ENCODE peak calls at places on chromosomes 12 and 14, in nine cellular contexts. F, B, P, W, O, M, T, D and E are unnamed samples.

GRCh38 chr12:110590806-110591326 is 7.7 kb upstream of the PPTC7 start:
- DNase-seq in B (no peak), M (peak), P (no peak), O (no peak), W (no peak), F (no peak), T (peak), D (no peak), E (no peak)

GRCh38 chr14:96069421-96069820 is 30.3 kb downstream of the C14orf132 start:
- DNase-seq in O (no peak), T (no peak), F (no peak), W (no peak), D (no peak), B (no peak), M (no peak), P (no peak), E (no peak)

GRCh38 chr12:82329508-82329907 is 28.7 kb downstream of the CCDC59 start:
- DNase-seq in P (no peak), D (no peak), W (no peak), B (no peak), M (no peak), T (no peak), F (no peak), O (no peak), E (no peak)

GRCh38 chr14:53430870-53431269 is 277.7 kb upstream of the DDHD1 start:
- DNase-seq in P (no peak), B (no peak), T (no peak), D (no peak), M (no peak), O (no peak), F (no peak), W (no peak), E (no peak)

GRCh38 chr12:93979189-93979588 is 169.2 kb upstream of the PLXNC1 start:
- DNase-seq in B (no peak), D (no peak), W (peak), P (no peak), O (no peak), M (peak), F (no peak), T (peak), E (no peak)

GRCh38 chr12:109147954-109148353 is 31.6 kb downstream of the ACACB start:
- DNase-seq in M (no peak), F (no peak), B (peak), W (no peak), T (peak), D (no peak), P (no peak), O (no peak), E (no peak)

GRCh38 chr12:124993568-124994434 is at the start of gene BRI3BP:
- DNase-seq in F (peak), B (no peak), W (peak), O (no peak), D (peak), M (peak), P (peak), T (no peak), E (no peak)

GRCh38 chr12:5889381-5890047 is 55.5 kb downstream of the ANO2 start:
- DNase-seq in F (no peak), O (no peak), P (peak), M (no peak), B (peak), T (no peak), D (no peak), W (no peak), E (no peak)

GRCh38 chr14:72416892-72417291 is 477.0 kb downstream of the DPF3 start:
- DNase-seq in D (no peak), P (no peak), T (no peak), W (no peak), M (no peak), O (no peak), F (no peak), B (peak), E (no peak)

GRCh38 chr12:12975322-12976077 is 23.5 kb upstream of the GPRC5D start:
- DNase-seq in T (no peak), O (no peak), B (no peak), F (peak), P (peak), W (peak), D (no peak), M (peak), E (no peak)

GRCh38 chr12:21839776-21840175 is 65.3 kb upstream of the KCNJ8 start:
- DNase-seq in O (no peak), D (no peak), M (no peak), T (no peak), W (no peak), B (no peak), P (no peak), F (no peak), E (no peak)

GRCh38 chr12:48717252-48717695 is 767 bp upstream of the CCNT1 start:
- DNase-seq in D (no peak), W (no peak), P (no peak), M (peak), T (no peak), B (peak), O (no peak), F (no peak), E (no peak)

GRCh38 chr12:21500786-21501257 is 613 bp downstream of the RECQL start:
- DNase-seq in M (no peak), W (no peak), T (no peak), O (no peak), B (no peak), P (no peak), D (no peak), F (no peak), E (no peak)

GRCh38 chr14:69992564-69992963 is 113.3 kb downstream of the SMOC1 start:
- DNase-seq in M (no peak), D (no peak), T (no peak), B (peak), P (no peak), W (no peak), O (no peak), F (no peak), E (no peak)

GRCh38 chr12:79374543-79374942 is 316.2 kb downstream of the PAWR start:
- DNase-seq in W (peak), T (no peak), O (no peak), D (no peak), B (no peak), M (no peak), F (no peak), P (no peak), E (no peak)

GRCh38 chr14:60665178-60665555 is 15.9 kb upstream of the SIX1 start:
- DNase-seq in W (no peak), B (no peak), O (no peak), D (no peak), T (no peak), M (no peak), P (no peak), F (no peak), E (no peak)

GRCh38 chr14:60668431-60669112 is 19.3 kb upstream of the SIX1 start:
- DNase-seq in F (no peak), O (no peak), B (no peak), D (no peak), M (no peak), P (no peak), W (no peak), T (no peak), E (no peak)

GRCh38 chr14:60670994-60671393 is 21.7 kb upstream of the SIX1 start:
- DNase-seq in T (no peak), D (no peak), B (no peak), M (no peak), W (no peak), F (no peak), P (no peak), O (no peak), E (no peak)
- TF ChIP-seq CTCF in T (no peak), D (no peak), B (no peak), M (no peak), W (no peak), F (no peak), P (no peak), O (no peak), E (no peak)

DNA sequence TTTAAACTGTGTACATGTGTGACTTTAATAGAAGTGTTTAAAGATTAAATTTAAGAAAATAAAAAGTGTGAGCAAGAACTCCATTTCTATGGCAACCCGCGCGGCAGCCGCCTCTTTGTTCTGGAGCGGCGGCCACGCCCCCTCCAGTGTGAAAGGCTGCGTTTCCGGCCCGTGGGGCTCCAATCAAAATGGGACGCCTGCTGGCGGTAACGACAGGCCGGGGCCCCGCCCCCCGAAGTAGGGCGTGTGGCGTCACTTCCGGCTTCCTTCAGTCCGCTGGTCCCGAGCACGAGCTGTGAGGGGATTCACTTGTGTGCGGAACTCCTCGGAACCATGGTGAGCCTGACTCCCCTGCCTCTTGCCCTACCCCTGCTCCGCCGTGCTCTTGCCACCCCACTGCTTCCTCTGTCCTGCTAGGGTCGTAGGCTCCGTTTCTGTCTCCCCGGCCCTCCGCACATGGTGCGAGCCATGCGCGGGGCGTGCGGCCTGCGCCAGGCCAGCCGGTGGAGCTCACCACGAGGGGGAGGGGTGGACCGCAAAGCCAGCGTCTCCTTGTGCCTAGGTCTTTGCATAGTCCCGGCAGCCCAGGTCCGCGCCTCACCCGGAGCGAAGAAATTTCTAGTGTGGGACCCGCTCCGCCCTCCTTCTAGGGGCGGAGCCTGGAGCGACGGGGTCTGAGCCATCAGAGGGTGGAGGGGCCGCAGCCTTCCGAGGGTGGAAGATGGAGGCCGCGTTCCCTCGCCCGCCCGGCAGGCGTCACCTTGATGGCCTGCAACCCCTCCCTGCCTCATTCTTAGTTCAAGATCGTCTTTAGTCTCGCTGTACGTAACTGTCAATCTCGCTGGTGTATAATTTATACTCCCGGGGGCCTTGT is at the start of gene CCT2:
- DNase-seq in P (peak), M (peak), B (peak), W (peak), O (peak), F (peak), D (peak), T (peak), E (peak)
- TF ChIP-seq CTCF in P (peak), M (no peak), B (no peak), W (peak), O (no peak), F (no peak), D (peak), T (peak), E (no peak)

GRCh38 chr12:75548879-75549278 is 37.5 kb upstream of the KRR1 start:
- DNase-seq in D (no peak), T (no peak), O (no peak), W (peak), M (no peak), P (no peak), B (no peak), F (no peak), E (no peak)
- TF ChIP-seq CTCF in D (no peak), T (no peak), O (no peak), W (no peak), M (no peak), P (no peak), B (no peak), F (no peak), E (no peak)

DNA sequence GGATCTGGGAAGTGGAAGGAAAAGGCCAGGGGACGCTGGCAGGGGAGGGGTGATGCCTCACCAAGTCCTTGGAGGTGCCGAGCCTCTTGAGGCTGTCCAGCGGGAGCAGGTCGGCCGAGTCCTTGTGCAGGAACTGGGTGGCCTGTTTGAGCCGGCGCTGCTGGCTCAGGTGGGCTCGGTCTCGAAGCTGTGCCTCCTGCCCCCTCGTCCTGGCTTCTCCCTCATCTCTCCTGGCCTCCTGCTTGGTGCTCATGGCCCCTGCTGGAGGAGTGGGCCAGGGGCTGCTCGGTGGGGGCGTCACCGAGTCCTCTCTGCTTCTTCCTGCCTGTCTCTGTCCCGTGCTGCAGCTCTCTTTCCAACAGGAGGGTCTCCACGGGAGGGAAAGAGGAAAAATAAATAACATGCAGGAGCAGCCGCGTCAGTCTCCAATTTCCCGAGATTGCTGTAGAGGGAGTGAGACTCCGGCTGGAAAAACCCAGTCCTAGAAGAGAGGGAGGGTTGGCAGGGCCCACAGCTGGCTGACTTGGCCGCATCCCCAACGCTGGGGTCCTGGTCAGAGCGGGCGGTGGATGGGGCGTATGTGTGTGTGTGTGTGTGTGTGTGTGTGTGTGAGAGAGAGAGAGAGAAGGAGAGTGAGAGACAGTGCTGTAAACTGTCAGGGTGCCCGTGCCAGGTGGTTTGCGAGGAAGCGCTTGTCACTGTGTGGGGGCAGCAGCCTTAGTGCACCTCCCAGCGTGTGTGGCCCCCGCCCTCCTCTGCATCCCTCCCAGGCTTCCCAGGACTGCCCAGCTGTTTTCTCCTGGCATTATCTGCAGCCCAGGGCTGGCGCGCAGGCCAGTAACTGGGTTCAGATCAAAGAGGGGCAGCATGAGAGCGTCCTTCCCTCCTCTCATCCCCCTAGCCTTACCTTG is at the start of gene NRIP2:
- DNase-seq in P (no peak), B (no peak), D (no peak), T (no peak), W (no peak), M (no peak), F (peak), O (no peak), E (no peak)
- TF ChIP-seq CTCF in P (no peak), B (no peak), D (no peak), T (peak), W (no peak), M (no peak), F (no peak), O (no peak), E (no peak)

GRCh38 chr12:91215940-91216454 is 33.4 kb upstream of the DCN start:
- DNase-seq in D (no peak), F (no peak), P (no peak), T (peak), O (no peak), W (no peak), M (no peak), B (no peak), E (no peak)

GRCh38 chr12:91216871-91217270 is 34.3 kb upstream of the DCN start:
- DNase-seq in O (no peak), B (no peak), M (no peak), P (no peak), W (peak), F (no peak), D (no peak), T (no peak), E (no peak)

GRCh38 chr12:91210577-91210976 is 28.0 kb upstream of the DCN start:
- DNase-seq in O (no peak), B (no peak), W (no peak), F (no peak), M (no peak), D (no peak), T (no peak), P (no peak), E (no peak)

GRCh38 chr12:91210144-91210543 is 27.5 kb upstream of the DCN start:
- DNase-seq in F (no peak), T (no peak), M (no peak), D (no peak), B (no peak), P (no peak), W (no peak), O (no peak), E (no peak)

DNA sequence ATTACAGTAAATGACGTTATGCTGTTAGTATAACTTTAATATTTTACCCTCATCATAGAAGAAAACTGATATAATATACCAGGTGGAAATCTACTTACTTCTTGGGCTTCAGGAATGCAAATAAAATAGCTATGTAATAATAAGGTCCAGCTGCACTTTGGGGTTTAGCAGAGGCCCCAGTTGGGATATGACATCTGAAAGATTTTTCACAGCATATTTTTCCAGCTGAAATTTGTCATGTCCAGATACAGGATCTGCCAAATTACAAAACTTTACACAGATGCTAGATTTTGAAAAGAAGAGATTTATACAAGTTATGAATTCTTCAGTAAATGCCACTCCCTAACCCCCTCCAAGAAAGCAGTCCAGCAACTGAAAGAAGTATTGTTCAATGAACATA is 29.3 kb upstream of the DCN start:
- DNase-seq in D (no peak), P (no peak), B (no peak), F (no peak), T (no peak), O (no peak), W (no peak), M (no peak), E (no peak)
- TF ChIP-seq CTCF in D (no peak), P (no peak), B (no peak), F (no peak), T (no peak), O (no peak), W (no peak), M (no peak), E (no peak)

DNA sequence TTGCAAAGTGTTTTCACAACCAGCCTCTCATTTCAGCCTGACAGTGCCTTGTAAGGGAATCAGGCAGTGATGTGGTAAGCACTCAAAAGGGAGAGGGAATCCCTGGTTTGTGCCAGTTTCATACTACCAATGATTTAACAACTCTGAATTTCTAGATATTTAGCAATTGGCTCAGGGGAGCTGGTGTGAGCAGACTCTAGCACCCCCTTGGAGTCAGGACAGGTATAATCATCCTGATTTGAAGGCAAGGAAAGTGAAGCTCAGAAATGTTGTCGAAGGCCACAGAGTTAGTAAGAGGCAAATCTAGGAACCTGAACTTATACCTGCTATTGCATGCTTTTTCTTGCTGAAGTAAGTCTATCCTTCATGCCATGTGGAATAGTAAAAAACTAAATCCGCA is 63.1 kb upstream of the DACT1 start:
- DNase-seq in P (no peak), D (no peak), M (no peak), T (no peak), B (no peak), W (peak), O (no peak), F (no peak), E (no peak)
- TF ChIP-seq CTCF in P (peak), D (no peak), M (no peak), T (peak), B (no peak), W (peak), O (no peak), F (no peak), E (peak)

DNA sequence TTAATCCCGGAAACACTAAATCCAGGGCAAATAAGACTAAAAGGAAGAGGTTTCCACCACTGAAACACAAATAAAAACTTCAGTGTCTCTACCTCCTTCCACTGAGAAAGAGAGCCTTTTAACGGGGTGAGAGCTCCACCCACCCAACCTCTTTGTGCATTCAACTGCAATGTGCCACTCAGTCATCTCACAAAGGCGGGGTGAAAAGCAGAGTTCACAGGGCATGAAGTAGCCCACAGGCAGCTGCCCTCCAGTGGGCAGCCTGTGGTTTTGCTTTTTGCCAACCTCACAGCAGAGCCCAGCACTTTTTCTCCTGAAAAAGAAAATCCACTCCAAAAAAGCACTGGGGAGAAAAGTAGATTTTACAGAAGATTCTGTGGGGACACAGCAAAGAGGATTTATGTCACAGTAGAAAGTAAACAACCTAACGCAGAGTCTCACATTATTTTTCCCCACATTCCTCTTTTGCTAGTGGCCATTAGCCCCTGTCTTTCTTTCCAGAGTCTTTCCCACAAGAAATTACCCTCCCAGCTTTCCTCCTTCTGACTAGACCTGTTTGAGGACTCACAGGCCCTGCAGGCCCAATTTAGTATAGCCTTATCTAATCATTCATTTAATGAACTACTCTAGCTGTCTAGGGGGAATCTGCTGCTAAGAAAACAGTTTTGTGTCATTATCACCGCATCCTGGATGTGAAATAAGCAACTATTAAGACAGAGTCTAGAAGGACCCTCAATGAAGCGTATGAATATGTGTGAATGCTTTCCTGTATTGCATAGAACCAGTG is 753.8 kb upstream of the FOXG1 start:
- DNase-seq in P (peak), O (no peak), F (peak), M (no peak), T (no peak), W (no peak), D (no peak), B (no peak), E (no peak)
- TF ChIP-seq CTCF in P (peak), O (no peak), F (no peak), M (no peak), T (no peak), W (no peak), D (no peak), B (no peak), E (no peak)

GRCh38 chr12:78002878-78003277 is 172.2 kb downstream of the NAV3 start:
- DNase-seq in W (peak), F (no peak), M (no peak), D (no peak), O (no peak), B (no peak), T (no peak), P (no peak), E (no peak)
- TF ChIP-seq CTCF in W (peak), F (no peak), M (no peak), D (no peak), O (no peak), B (no peak), T (peak), P (no peak), E (peak)

GRCh38 chr14:75431011-75431410 is 3.2 kb downstream of the JDP2 start:
- DNase-seq in B (no peak), P (no peak), O (no peak), W (no peak), F (no peak), D (no peak), M (no peak), T (no peak), E (no peak)

GRCh38 chr14:75431827-75432226 is 4.0 kb downstream of the JDP2 start:
- DNase-seq in B (no peak), F (no peak), O (no peak), W (no peak), P (no peak), T (no peak), M (no peak), D (no peak), E (no peak)

GRCh38 chr14:75430106-75430505 is 2.3 kb downstream of the JDP2 start:
- DNase-seq in O (no peak), D (no peak), T (no peak), M (no peak), F (no peak), W (no peak), P (peak), B (peak), E (no peak)

GRCh38 chr14:75429562-75429961 is 1.7 kb downstream of the JDP2 start:
- DNase-seq in F (no peak), P (peak), W (no peak), M (no peak), B (no peak), T (no peak), O (no peak), D (no peak), E (no peak)

GRCh38 chr14:75430526-75430925 is 2.7 kb downstream of the JDP2 start:
- DNase-seq in D (no peak), P (peak), F (no peak), W (no peak), O (no peak), M (no peak), T (no peak), B (no peak), E (no peak)
- TF ChIP-seq CTCF in D (no peak), P (no peak), F (no peak), W (no peak), O (no peak), M (no peak), T (no peak), B (no peak), E (no peak)

GRCh38 chr12:114245555-114245954 is 160.4 kb downstream of the TBX5 start:
- DNase-seq in T (no peak), D (no peak), W (no peak), O (no peak), M (no peak), F (peak), P (peak), B (no peak), E (no peak)
- TF ChIP-seq CTCF in T (peak), D (no peak), W (no peak), O (no peak), M (no peak), F (no peak), P (peak), B (no peak), E (no peak)